ENCODE peak calls at places on chromosomes 12 and 14, in six cellular contexts. One of them, this sample, is unnamed.

GRCh38 chr14:21734457-21735074 is 60.9 kb upstream of the OR4E1 start:
- DNase-seq in left ventricle myocardium inferior: no peak
- DNase-seq in heart left ventricle: no peak
- DNase-seq in CD8-positive, alpha-beta memory T cell: peak; percentile 52
- DNase-seq in HepG2: peak; percentile 75
- DNase-seq in thyroid gland: peak; percentile 12
- DNase-seq in this sample: peak; percentile 88

GRCh38 chr14:99181804-99182520 is 90.0 kb downstream of the BCL11B start:
- DNase-seq in heart left ventricle: no peak
- DNase-seq in HepG2: no peak
- DNase-seq in CD8-positive, alpha-beta memory T cell: no peak
- DNase-seq in left ventricle myocardium inferior: no peak
- DNase-seq in thyroid gland: no peak
- DNase-seq in this sample: no peak

GRCh38 chr14:92352158-92352985 is 29.4 kb downstream of the SLC24A4 start:
- DNase-seq in CD8-positive, alpha-beta memory T cell: no peak
- DNase-seq in heart left ventricle: no peak
- DNase-seq in left ventricle myocardium inferior: no peak
- DNase-seq in thyroid gland: no peak
- DNase-seq in HepG2: peak; percentile 13
- DNase-seq in this sample: peak; percentile 50

GRCh38 chr12:101053203-101053602 is 156.8 kb downstream of the SLC5A8 start:
- DNase-seq in thyroid gland: no peak
- DNase-seq in CD8-positive, alpha-beta memory T cell: no peak
- DNase-seq in HepG2: no peak
- DNase-seq in heart left ventricle: no peak
- DNase-seq in left ventricle myocardium inferior: no peak
- DNase-seq in this sample: no peak

GRCh38 chr14:24224618-24225071 is 7.5 kb downstream of the NEDD8 start:
- DNase-seq in CD8-positive, alpha-beta memory T cell: no peak
- DNase-seq in left ventricle myocardium inferior: no peak
- DNase-seq in thyroid gland: peak; percentile 42
- DNase-seq in HepG2: no peak
- DNase-seq in heart left ventricle: no peak
- DNase-seq in this sample: no peak

GRCh38 chr12:68236421-68237059 is 10.9 kb upstream of the IL26 start:
- DNase-seq in left ventricle myocardium inferior: no peak
- DNase-seq in thyroid gland: no peak
- DNase-seq in HepG2: peak; percentile 27
- DNase-seq in CD8-positive, alpha-beta memory T cell: peak; percentile 54
- DNase-seq in heart left ventricle: no peak
- DNase-seq in this sample: no peak

GRCh38 chr14:66105819-66106218 is 380.4 kb upstream of the CCDC196 start:
- DNase-seq in HepG2: no peak
- DNase-seq in CD8-positive, alpha-beta memory T cell: no peak
- DNase-seq in heart left ventricle: no peak
- DNase-seq in thyroid gland: no peak
- DNase-seq in left ventricle myocardium inferior: no peak
- DNase-seq in this sample: no peak

GRCh38 chr12:25670076-25671055 is 117.3 kb upstream of the LMNTD1 start:
- DNase-seq in left ventricle myocardium inferior: no peak
- DNase-seq in heart left ventricle: no peak
- DNase-seq in CD8-positive, alpha-beta memory T cell: no peak
- DNase-seq in thyroid gland: peak; percentile 52
- DNase-seq in HepG2: no peak
- DNase-seq in this sample: no peak

GRCh38 chr12:570949-571794 is 92.1 kb downstream of the NINJ2 start:
- DNase-seq in HepG2: peak; percentile 58
- DNase-seq in left ventricle myocardium inferior: peak; percentile 73
- DNase-seq in thyroid gland: peak; percentile 75
- DNase-seq in CD8-positive, alpha-beta memory T cell: no peak
- DNase-seq in heart left ventricle: peak; percentile 81
- DNase-seq in this sample: peak; percentile 36

GRCh38 chr12:82788594-82788993 is 101.9 kb downstream of the TMTC2 start:
- DNase-seq in HepG2: no peak
- DNase-seq in thyroid gland: peak; percentile 31
- DNase-seq in heart left ventricle: no peak
- DNase-seq in left ventricle myocardium inferior: no peak
- DNase-seq in CD8-positive, alpha-beta memory T cell: no peak
- DNase-seq in this sample: no peak

GRCh38 chr12:53498235-53498630 is 1.0 kb downstream of the MAP3K12 start:
- DNase-seq in thyroid gland: no peak
- DNase-seq in heart left ventricle: no peak
- DNase-seq in CD8-positive, alpha-beta memory T cell: no peak
- DNase-seq in left ventricle myocardium inferior: no peak
- DNase-seq in HepG2: no peak
- DNase-seq in this sample: no peak
- H3K27ac ChIP-seq in thyroid gland: no peak overlapping the region
- H3K27ac ChIP-seq in heart left ventricle: no peak overlapping the region
- H3K27ac ChIP-seq in CD8-positive, alpha-beta memory T cell: no peak overlapping the region
- H3K27ac ChIP-seq in left ventricle myocardium inferior: peak overlapping the region; percentile 51
- H3K27ac ChIP-seq in HepG2: no peak overlapping the region
- H3K27ac ChIP-seq in this sample: no peak overlapping the region

GRCh38 chr14:91331761-91332447 is 85.7 kb downstream of the CCDC88C start:
- DNase-seq in left ventricle myocardium inferior: peak; percentile 45
- DNase-seq in thyroid gland: peak; percentile 13
- DNase-seq in heart left ventricle: no peak
- DNase-seq in HepG2: no peak
- DNase-seq in CD8-positive, alpha-beta memory T cell: no peak
- DNase-seq in this sample: no peak
- H3K4me3 ChIP-seq in left ventricle myocardium inferior: no peak overlapping the region
- H3K4me3 ChIP-seq in thyroid gland: no peak overlapping the region
- H3K4me3 ChIP-seq in heart left ventricle: no peak overlapping the region
- H3K4me3 ChIP-seq in HepG2: no peak overlapping the region
- H3K4me3 ChIP-seq in CD8-positive, alpha-beta memory T cell: no peak overlapping the region
- H3K4me3 ChIP-seq in this sample: no peak overlapping the region

DNA sequence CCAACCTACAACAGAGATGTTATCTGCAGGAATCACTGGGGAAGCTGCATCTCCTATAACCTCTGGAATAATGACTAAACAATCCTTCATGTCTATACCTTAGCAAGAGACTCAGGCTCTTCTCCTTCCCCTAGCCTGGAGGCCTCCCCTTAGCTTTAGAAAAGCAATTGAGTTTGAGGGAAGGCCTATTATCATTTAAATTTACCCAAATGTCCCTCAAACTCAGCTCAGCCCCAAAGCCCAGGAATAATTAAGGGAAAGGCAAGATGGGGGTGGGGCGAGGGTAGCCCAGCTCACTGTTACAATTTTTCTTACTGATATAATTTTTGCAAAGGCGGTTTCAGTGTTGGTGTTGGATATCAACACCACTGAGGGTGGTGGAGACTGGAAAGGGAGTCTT is 151.4 kb upstream of the EEA1 start:
- DNase-seq in CD8-positive, alpha-beta memory T cell: no peak
- DNase-seq in HepG2: no peak
- DNase-seq in left ventricle myocardium inferior: no peak
- DNase-seq in heart left ventricle: no peak
- DNase-seq in thyroid gland: no peak
- DNase-seq in this sample: no peak
- H3K9me3 ChIP-seq in CD8-positive, alpha-beta memory T cell: no peaks in the 10 kb centered on the region
- H3K9me3 ChIP-seq in HepG2: no peaks in the 10 kb centered on the region
- H3K9me3 ChIP-seq in left ventricle myocardium inferior: no peaks in the 10 kb centered on the region
- H3K9me3 ChIP-seq in heart left ventricle: peaks cover 4% of the 10 kb centered on the region
- H3K9me3 ChIP-seq in thyroid gland: no peaks in the 10 kb centered on the region
- H3K9me3 ChIP-seq in this sample: no peaks in the 10 kb centered on the region

GRCh38 chr12:52521175-52521574 is 981 bp upstream of the KRT5 start:
- DNase-seq in left ventricle myocardium inferior: no peak
- DNase-seq in heart left ventricle: no peak
- DNase-seq in thyroid gland: no peak
- DNase-seq in CD8-positive, alpha-beta memory T cell: no peak
- DNase-seq in HepG2: no peak
- DNase-seq in this sample: no peak

GRCh38 chr12:52518574-52519469 is 1.4 kb downstream of the KRT5 start:
- DNase-seq in HepG2: no peak
- DNase-seq in left ventricle myocardium inferior: no peak
- DNase-seq in thyroid gland: no peak
- DNase-seq in heart left ventricle: no peak
- DNase-seq in CD8-positive, alpha-beta memory T cell: no peak
- DNase-seq in this sample: no peak

GRCh38 chr12:52517888-52518287 is 2.3 kb downstream of the KRT5 start:
- DNase-seq in HepG2: no peak
- DNase-seq in CD8-positive, alpha-beta memory T cell: no peak
- DNase-seq in heart left ventricle: no peak
- DNase-seq in left ventricle myocardium inferior: no peak
- DNase-seq in thyroid gland: no peak
- DNase-seq in this sample: no peak

GRCh38 chr12:52521581-52522266 is 1.5 kb upstream of the KRT5 start:
- DNase-seq in heart left ventricle: no peak
- DNase-seq in CD8-positive, alpha-beta memory T cell: no peak
- DNase-seq in left ventricle myocardium inferior: no peak
- DNase-seq in thyroid gland: no peak
- DNase-seq in HepG2: no peak
- DNase-seq in this sample: no peak

GRCh38 chr12:52519826-52520662 is at the start of gene KRT5:
- DNase-seq in heart left ventricle: no peak
- DNase-seq in thyroid gland: no peak
- DNase-seq in HepG2: no peak
- DNase-seq in CD8-positive, alpha-beta memory T cell: no peak
- DNase-seq in left ventricle myocardium inferior: no peak
- DNase-seq in this sample: no peak
- H3K27ac ChIP-seq in heart left ventricle: no peak within 1 kb of the TSS
- H3K27ac ChIP-seq in thyroid gland: no peak within 1 kb of the TSS
- H3K27ac ChIP-seq in HepG2: no peak within 1 kb of the TSS
- H3K27ac ChIP-seq in CD8-positive, alpha-beta memory T cell: no peak within 1 kb of the TSS
- H3K27ac ChIP-seq in left ventricle myocardium inferior: no peak within 1 kb of the TSS
- H3K27ac ChIP-seq in this sample: no peak within 1 kb of the TSS

DNA sequence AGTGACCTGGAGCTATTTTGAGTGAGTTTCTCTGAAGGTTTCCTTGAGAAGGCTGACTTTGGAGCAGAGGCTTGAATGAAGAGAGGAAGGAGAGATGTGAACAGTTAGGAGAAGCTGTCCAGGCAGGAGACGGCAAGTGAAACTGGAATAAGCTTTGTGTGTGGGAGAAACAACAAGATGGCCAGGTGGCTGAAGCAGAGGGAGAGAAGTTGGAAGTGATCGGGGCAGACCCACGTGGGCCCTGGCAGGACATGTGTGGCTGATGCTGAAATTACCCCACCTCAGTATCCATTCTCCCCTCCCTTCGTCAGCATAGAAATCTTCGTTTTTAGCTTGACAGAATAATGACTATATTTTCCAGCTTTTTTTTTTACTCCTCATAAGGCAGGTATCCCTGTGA is 809.2 kb upstream of the TMEM132C start:
- DNase-seq in heart left ventricle: no peak
- DNase-seq in left ventricle myocardium inferior: no peak
- DNase-seq in CD8-positive, alpha-beta memory T cell: no peak
- DNase-seq in HepG2: no peak
- DNase-seq in thyroid gland: no peak
- DNase-seq in this sample: no peak
- H3K4me3 ChIP-seq in heart left ventricle: no peak overlapping the region
- H3K4me3 ChIP-seq in left ventricle myocardium inferior: no peak overlapping the region
- H3K4me3 ChIP-seq in CD8-positive, alpha-beta memory T cell: no peak overlapping the region
- H3K4me3 ChIP-seq in HepG2: no peak overlapping the region
- H3K4me3 ChIP-seq in thyroid gland: no peak overlapping the region
- H3K4me3 ChIP-seq in this sample: no peak overlapping the region

GRCh38 chr14:79914595-79914994 is 296.7 kb downstream of the DIO2 start:
- DNase-seq in left ventricle myocardium inferior: no peak
- DNase-seq in thyroid gland: no peak
- DNase-seq in CD8-positive, alpha-beta memory T cell: no peak
- DNase-seq in HepG2: no peak
- DNase-seq in heart left ventricle: no peak
- DNase-seq in this sample: no peak
- H3K9me3 ChIP-seq in left ventricle myocardium inferior: peaks cover 33% of the 10 kb centered on the region
- H3K9me3 ChIP-seq in thyroid gland: no peaks in the 10 kb centered on the region
- H3K9me3 ChIP-seq in CD8-positive, alpha-beta memory T cell: no peaks in the 10 kb centered on the region
- H3K9me3 ChIP-seq in HepG2: peaks cover 92% of the 10 kb centered on the region
- H3K9me3 ChIP-seq in heart left ventricle: peaks cover 6% of the 10 kb centered on the region
- H3K9me3 ChIP-seq in this sample: no peaks in the 10 kb centered on the region

GRCh38 chr12:5060958-5061357 is 17.3 kb downstream of the KCNA5 start:
- DNase-seq in left ventricle myocardium inferior: no peak
- DNase-seq in heart left ventricle: no peak
- DNase-seq in HepG2: no peak
- DNase-seq in CD8-positive, alpha-beta memory T cell: no peak
- DNase-seq in thyroid gland: no peak
- DNase-seq in this sample: no peak
- H3K27ac ChIP-seq in left ventricle myocardium inferior: no peak overlapping the region
- H3K27ac ChIP-seq in heart left ventricle: no peak overlapping the region
- H3K27ac ChIP-seq in HepG2: no peak overlapping the region
- H3K27ac ChIP-seq in CD8-positive, alpha-beta memory T cell: no peak overlapping the region
- H3K27ac ChIP-seq in thyroid gland: no peak overlapping the region
- H3K27ac ChIP-seq in this sample: no peak overlapping the region

GRCh38 chr12:102342281-102343006 is 137.9 kb downstream of the IGF1 start:
- DNase-seq in thyroid gland: no peak
- DNase-seq in CD8-positive, alpha-beta memory T cell: no peak
- DNase-seq in HepG2: peak; percentile 42
- DNase-seq in left ventricle myocardium inferior: no peak
- DNase-seq in heart left ventricle: no peak
- DNase-seq in this sample: no peak
- H3K4me3 ChIP-seq in thyroid gland: no peak overlapping the region
- H3K4me3 ChIP-seq in CD8-positive, alpha-beta memory T cell: no peak overlapping the region
- H3K4me3 ChIP-seq in HepG2: no peak overlapping the region
- H3K4me3 ChIP-seq in left ventricle myocardium inferior: no peak overlapping the region
- H3K4me3 ChIP-seq in heart left ventricle: no peak overlapping the region
- H3K4me3 ChIP-seq in this sample: no peak overlapping the region

DNA sequence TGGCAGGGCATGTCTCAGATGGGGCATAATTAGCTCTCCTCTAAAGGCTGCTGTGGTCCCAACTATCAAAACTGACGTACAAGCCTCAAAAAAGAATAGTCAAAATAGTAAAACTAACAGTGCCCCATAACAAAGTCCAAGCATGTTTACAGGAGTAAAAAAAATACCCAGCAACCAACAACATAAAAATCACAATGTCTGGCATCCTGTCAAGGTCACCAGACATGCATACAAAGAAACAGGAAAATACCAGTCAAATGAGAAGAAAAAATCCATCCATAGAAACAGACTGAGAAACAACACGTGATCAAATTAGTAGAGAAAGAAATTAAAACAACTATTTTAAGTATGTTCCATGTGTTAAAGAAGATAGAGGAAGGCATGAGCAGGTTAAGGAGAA is 131.2 kb upstream of the C14orf180 start:
- DNase-seq in left ventricle myocardium inferior: no peak
- DNase-seq in HepG2: no peak
- DNase-seq in CD8-positive, alpha-beta memory T cell: no peak
- DNase-seq in thyroid gland: no peak
- DNase-seq in heart left ventricle: no peak
- DNase-seq in this sample: no peak
- H3K9me3 ChIP-seq in left ventricle myocardium inferior: peaks cover 21% of the 10 kb centered on the region
- H3K9me3 ChIP-seq in HepG2: peaks cover 14% of the 10 kb centered on the region
- H3K9me3 ChIP-seq in CD8-positive, alpha-beta memory T cell: no peaks in the 10 kb centered on the region
- H3K9me3 ChIP-seq in thyroid gland: no peaks in the 10 kb centered on the region
- H3K9me3 ChIP-seq in heart left ventricle: peaks cover 10% of the 10 kb centered on the region
- H3K9me3 ChIP-seq in this sample: peaks cover 12% of the 10 kb centered on the region

This sample was measured in A673.